ENCODE peak calls at places on chromosomes 6 and 20, in four cellular contexts. One of them, this sample, is unnamed.
A peak's percentile ranks its signal among the peaks of the same experiment; 100 is the strongest.

GRCh38 chr6:52288216-52288615 is 3.7 kb upstream of the MCM3 start:
- DNase-seq in sigmoid colon: no peak
- DNase-seq in MM.1S: no peak
- DNase-seq in colonic mucosa: no peak
- DNase-seq in this sample: no peak

GRCh38 chr6:44072959-44073611 is 54.2 kb downstream of the MRPL14 start:
- DNase-seq in colonic mucosa: peak; percentile 90
- DNase-seq in MM.1S: peak; percentile 84
- DNase-seq in sigmoid colon: peak; percentile 90
- DNase-seq in this sample: no peak

GRCh38 chr6:136114661-136115060 is 135.4 kb downstream of the MTFR2 start:
- DNase-seq in colonic mucosa: no peak
- DNase-seq in sigmoid colon: no peak
- DNase-seq in MM.1S: no peak
- DNase-seq in this sample: no peak

GRCh38 chr6:83847179-83847578 is 6.0 kb upstream of the RIPPLY2 start:
- DNase-seq in MM.1S: no peak
- DNase-seq in colonic mucosa: no peak
- DNase-seq in sigmoid colon: no peak
- DNase-seq in this sample: no peak

GRCh38 chr6:31299947-31300346 is 28.1 kb upstream of the HLA-C start:
- DNase-seq in colonic mucosa: no peak
- DNase-seq in sigmoid colon: no peak
- DNase-seq in MM.1S: no peak
- DNase-seq in this sample: no peak

GRCh38 chr6:157285422-157285779 is 37.9 kb downstream of the TMEM242 start:
- DNase-seq in sigmoid colon: no peak
- DNase-seq in MM.1S: no peak
- DNase-seq in colonic mucosa: no peak
- DNase-seq in this sample: no peak

GRCh38 chr20:2692036-2692885 is at the start of gene EBF4:
- DNase-seq in MM.1S: peak; percentile 17
- DNase-seq in sigmoid colon: peak; percentile 86
- DNase-seq in colonic mucosa: no peak
- DNase-seq in this sample: no peak

GRCh38 chr20:61331542-61331941 is 79.5 kb downstream of the CDH4 start:
- DNase-seq in colonic mucosa: no peak
- DNase-seq in MM.1S: no peak
- DNase-seq in sigmoid colon: no peak
- DNase-seq in this sample: no peak

GRCh38 chr20:48843125-48843806 is 15.5 kb upstream of the PREX1 start:
- DNase-seq in sigmoid colon: no peak
- DNase-seq in colonic mucosa: no peak
- DNase-seq in MM.1S: no peak
- DNase-seq in this sample: no peak

GRCh38 chr20:57957397-57958049 is 247.7 kb upstream of the PMEPA1 start:
- DNase-seq in MM.1S: no peak
- DNase-seq in sigmoid colon: no peak
- DNase-seq in colonic mucosa: no peak
- DNase-seq in this sample: peak; percentile 91
- H3K27me3 ChIP-seq in MM.1S: peaks cover 92% of the 10 kb centered on the region
- H3K27me3 ChIP-seq in sigmoid colon: no peaks in the 10 kb centered on the region
- H3K27me3 ChIP-seq in colonic mucosa: no peaks in the 10 kb centered on the region
- H3K27me3 ChIP-seq in this sample: peaks cover 1% of the 10 kb centered on the region

GRCh38 chr6:133241901-133242760 is 974 bp downstream of the EYA4 start:
- DNase-seq in MM.1S: peak; percentile 20
- DNase-seq in sigmoid colon: peak; percentile 62
- DNase-seq in colonic mucosa: no peak
- DNase-seq in this sample: no peak
- H3K4me3 ChIP-seq in MM.1S: peak overlapping the region; percentile 74
- H3K4me3 ChIP-seq in sigmoid colon: peak overlapping the region; percentile 46
- H3K4me3 ChIP-seq in colonic mucosa: peak overlapping the region; percentile 9
- H3K4me3 ChIP-seq in this sample: peak overlapping the region; percentile 23

DNA sequence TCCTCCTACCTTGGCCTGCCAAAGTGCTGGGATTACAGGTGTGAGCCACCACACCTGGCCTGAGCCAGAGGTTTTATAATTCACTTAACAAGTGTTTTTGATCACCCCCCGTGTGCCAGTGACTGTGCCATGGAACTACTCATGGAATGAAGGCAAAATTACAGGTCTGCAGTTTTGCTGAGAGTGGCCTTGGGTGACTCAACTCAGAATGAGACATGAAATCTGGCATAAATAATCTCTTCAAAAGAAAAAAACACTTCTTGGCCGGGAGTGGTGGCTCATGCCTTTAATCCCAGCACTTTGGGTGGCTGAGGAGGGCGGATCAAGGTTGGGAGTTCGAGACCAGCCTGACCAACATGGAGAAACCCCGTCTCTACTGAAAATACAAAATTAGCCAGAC is 166.9 kb upstream of the SALL4 start:
- DNase-seq in MM.1S: no peak
- DNase-seq in colonic mucosa: no peak
- DNase-seq in sigmoid colon: no peak
- DNase-seq in this sample: no peak
- TF ChIP-seq CTCF in MM.1S: no peak
- TF ChIP-seq CTCF in colonic mucosa: no peak
- TF ChIP-seq CTCF in sigmoid colon: no peak
- TF ChIP-seq CTCF in this sample: no peak

GRCh38 chr6:41693866-41694265 is 41.5 kb downstream of the TFEB start:
- DNase-seq in colonic mucosa: no peak
- DNase-seq in sigmoid colon: no peak
- DNase-seq in MM.1S: no peak
- DNase-seq in this sample: no peak
- H3K27me3 ChIP-seq in colonic mucosa: no peaks in the 10 kb centered on the region
- H3K27me3 ChIP-seq in sigmoid colon: no peaks in the 10 kb centered on the region
- H3K27me3 ChIP-seq in MM.1S: no peaks in the 10 kb centered on the region
- H3K27me3 ChIP-seq in this sample: no peaks in the 10 kb centered on the region

DNA sequence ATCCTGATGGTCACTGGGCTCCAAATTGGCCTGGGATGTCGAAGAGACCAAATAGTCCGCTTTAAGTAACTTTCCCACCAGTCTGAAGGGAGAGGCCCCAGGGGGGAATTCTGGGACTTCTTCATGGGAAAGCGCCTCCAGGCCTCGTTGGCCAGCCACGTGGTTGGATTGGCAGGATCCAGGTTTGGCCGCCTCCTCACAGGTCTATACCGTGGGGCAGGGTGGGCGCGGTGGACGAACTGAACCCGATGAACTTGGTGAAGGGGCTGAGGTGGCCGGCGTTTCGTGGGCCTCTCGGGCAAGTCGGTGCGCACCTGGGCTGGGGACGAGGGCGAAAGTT is 297 bp downstream of the POM121L2 start:
- DNase-seq in sigmoid colon: no peak
- DNase-seq in colonic mucosa: no peak
- DNase-seq in MM.1S: no peak
- DNase-seq in this sample: no peak
- H3K4me3 ChIP-seq in sigmoid colon: peak overlapping the region; percentile 29
- H3K4me3 ChIP-seq in colonic mucosa: peak overlapping the region; percentile 54
- H3K4me3 ChIP-seq in MM.1S: peak overlapping the region; percentile 81
- H3K4me3 ChIP-seq in this sample: peak overlapping the region; percentile 53

GRCh38 chr6:45884336-45884735 is 131.3 kb downstream of the CLIC5 start:
- DNase-seq in colonic mucosa: no peak
- DNase-seq in sigmoid colon: no peak
- DNase-seq in MM.1S: no peak
- DNase-seq in this sample: no peak
- TF ChIP-seq CTCF in colonic mucosa: no peak
- TF ChIP-seq CTCF in sigmoid colon: no peak
- TF ChIP-seq CTCF in MM.1S: no peak
- TF ChIP-seq CTCF in this sample: no peak

DNA sequence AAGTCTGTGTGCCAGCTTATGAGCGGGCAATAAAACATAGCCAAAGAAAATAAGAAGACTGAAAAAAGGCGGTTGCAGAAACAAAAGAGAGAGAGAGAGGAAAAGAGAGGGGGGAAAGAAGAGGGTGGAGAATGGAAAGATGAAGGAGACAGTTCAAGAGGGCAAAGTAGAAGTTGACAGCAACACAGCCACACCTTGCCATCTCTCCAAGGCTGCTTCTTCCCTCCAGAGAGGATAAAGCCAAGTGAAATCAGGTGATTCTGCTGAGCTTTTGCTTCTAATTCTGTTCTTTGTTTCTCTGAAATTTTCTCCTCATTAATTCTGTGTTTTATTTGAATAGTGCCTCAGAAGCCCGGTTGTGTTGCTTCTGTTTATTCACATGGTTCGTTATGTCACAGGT is 48.5 kb downstream of the PTPRK start:
- DNase-seq in sigmoid colon: no peak
- DNase-seq in colonic mucosa: no peak
- DNase-seq in MM.1S: no peak
- DNase-seq in this sample: no peak
- H3K27me3 ChIP-seq in sigmoid colon: no peaks in the 10 kb centered on the region
- H3K27me3 ChIP-seq in colonic mucosa: no peaks in the 10 kb centered on the region
- H3K27me3 ChIP-seq in MM.1S: no peaks in the 10 kb centered on the region
- H3K27me3 ChIP-seq in this sample: no peaks in the 10 kb centered on the region